ENCODE peak calls at places on chromosomes 7 and 10, in ten cellular contexts. One of them, this sample, is unnamed.

GRCh38 chr7:148921806-148922205 is 37.7 kb upstream of the EZH2 start:
- DNase-seq in K562: no peak
- DNase-seq in heart left ventricle: no peak
- DNase-seq in adrenal gland: no peak
- DNase-seq in IMR-90: no peak
- DNase-seq in transverse colon: peak; percentile 73
- DNase-seq in ovary: peak; percentile 62
- DNase-seq in body of pancreas: peak; percentile 72
- DNase-seq in HCT116: no peak
- DNase-seq in GM12878: no peak
- DNase-seq in this sample: no peak

GRCh38 chr7:30003098-30003497 is 13.5 kb upstream of the SCRN1 start:
- DNase-seq in IMR-90: no peak
- DNase-seq in transverse colon: no peak
- DNase-seq in body of pancreas: no peak
- DNase-seq in HCT116: no peak
- DNase-seq in GM12878: no peak
- DNase-seq in heart left ventricle: no peak
- DNase-seq in ovary: no peak
- DNase-seq in adrenal gland: no peak
- DNase-seq in K562: no peak
- DNase-seq in this sample: no peak

GRCh38 chr7:99109108-99110051 is 34.5 kb downstream of the SMURF1 start:
- DNase-seq in heart left ventricle: peak; percentile 27
- DNase-seq in transverse colon: no peak
- DNase-seq in IMR-90: peak; percentile 62
- DNase-seq in body of pancreas: no peak
- DNase-seq in GM12878: no peak
- DNase-seq in adrenal gland: no peak
- DNase-seq in K562: no peak
- DNase-seq in ovary: no peak
- DNase-seq in HCT116: no peak
- DNase-seq in this sample: no peak

GRCh38 chr10:117365612-117366011 is 9.6 kb downstream of the PDZD8 start:
- DNase-seq in IMR-90: no peak
- DNase-seq in heart left ventricle: no peak
- DNase-seq in adrenal gland: no peak
- DNase-seq in body of pancreas: peak; percentile 81
- DNase-seq in ovary: no peak
- DNase-seq in transverse colon: peak; percentile 36
- DNase-seq in K562: no peak
- DNase-seq in HCT116: peak; percentile 62
- DNase-seq in GM12878: no peak
- DNase-seq in this sample: no peak

GRCh38 chr7:26153823-26154783 is 2.1 kb downstream of the NFE2L3 start:
- DNase-seq in HCT116: no peak
- DNase-seq in ovary: no peak
- DNase-seq in IMR-90: peak; percentile 68
- DNase-seq in heart left ventricle: peak; percentile 35
- DNase-seq in adrenal gland: no peak
- DNase-seq in GM12878: no peak
- DNase-seq in body of pancreas: peak; percentile 53
- DNase-seq in K562: peak; percentile 62
- DNase-seq in transverse colon: peak; percentile 82
- DNase-seq in this sample: no peak

GRCh38 chr7:43108255-43109011 is 4.0 kb upstream of the HECW1 start:
- DNase-seq in K562: peak; percentile 81
- DNase-seq in body of pancreas: peak; percentile 75
- DNase-seq in heart left ventricle: no peak
- DNase-seq in transverse colon: peak; percentile 53
- DNase-seq in IMR-90: peak; percentile 39
- DNase-seq in GM12878: peak; percentile 31
- DNase-seq in adrenal gland: peak; percentile 72
- DNase-seq in HCT116: peak; percentile 44
- DNase-seq in ovary: peak; percentile 79
- DNase-seq in this sample: no peak

GRCh38 chr7:73960548-73960947 is 67.4 kb upstream of the ELN start:
- DNase-seq in adrenal gland: no peak
- DNase-seq in IMR-90: no peak
- DNase-seq in body of pancreas: peak; percentile 31
- DNase-seq in transverse colon: peak; percentile 80
- DNase-seq in GM12878: no peak
- DNase-seq in heart left ventricle: no peak
- DNase-seq in HCT116: no peak
- DNase-seq in K562: peak; percentile 50
- DNase-seq in ovary: no peak
- DNase-seq in this sample: no peak

GRCh38 chr7:139562972-139563565 is 39.6 kb downstream of the CLEC2L start:
- DNase-seq in IMR-90: no peak
- DNase-seq in GM12878: no peak
- DNase-seq in K562: no peak
- DNase-seq in adrenal gland: peak; percentile 3
- DNase-seq in body of pancreas: no peak
- DNase-seq in transverse colon: no peak
- DNase-seq in HCT116: no peak
- DNase-seq in ovary: no peak
- DNase-seq in heart left ventricle: peak; percentile 15
- DNase-seq in this sample: no peak

GRCh38 chr7:26574476-26574875 is 282.8 kb downstream of the SNX10 start:
- DNase-seq in transverse colon: no peak
- DNase-seq in IMR-90: no peak
- DNase-seq in GM12878: no peak
- DNase-seq in ovary: no peak
- DNase-seq in K562: no peak
- DNase-seq in heart left ventricle: no peak
- DNase-seq in HCT116: no peak
- DNase-seq in body of pancreas: no peak
- DNase-seq in adrenal gland: no peak
- DNase-seq in this sample: no peak

GRCh38 chr10:101828734-101829551 is 10.7 kb upstream of the OGA start:
- DNase-seq in ovary: peak; percentile 80
- DNase-seq in HCT116: no peak
- DNase-seq in body of pancreas: peak; percentile 31
- DNase-seq in heart left ventricle: no peak
- DNase-seq in transverse colon: no peak
- DNase-seq in GM12878: no peak
- DNase-seq in adrenal gland: peak; percentile 47
- DNase-seq in K562: no peak
- DNase-seq in IMR-90: no peak
- DNase-seq in this sample: peak; percentile 53

GRCh38 chr7:142807855-142808460 is 37.2 kb downstream of the PRSS2 start:
- DNase-seq in heart left ventricle: no peak
- DNase-seq in K562: peak; percentile 45
- DNase-seq in transverse colon: no peak
- DNase-seq in IMR-90: peak; percentile 15
- DNase-seq in ovary: no peak
- DNase-seq in GM12878: peak; percentile 73
- DNase-seq in HCT116: no peak
- DNase-seq in adrenal gland: no peak
- DNase-seq in body of pancreas: no peak
- DNase-seq in this sample: no peak

GRCh38 chr7:46554688-46555422 is 633.8 kb upstream of the IGFBP3 start:
- DNase-seq in heart left ventricle: no peak
- DNase-seq in transverse colon: no peak
- DNase-seq in IMR-90: peak; percentile 76
- DNase-seq in GM12878: no peak
- DNase-seq in body of pancreas: no peak
- DNase-seq in HCT116: no peak
- DNase-seq in ovary: no peak
- DNase-seq in adrenal gland: no peak
- DNase-seq in K562: no peak
- DNase-seq in this sample: no peak

GRCh38 chr10:101669181-101669580 is 25.8 kb downstream of the FBXW4 start:
- DNase-seq in adrenal gland: no peak
- DNase-seq in ovary: no peak
- DNase-seq in heart left ventricle: no peak
- DNase-seq in transverse colon: no peak
- DNase-seq in IMR-90: no peak
- DNase-seq in body of pancreas: no peak
- DNase-seq in HCT116: no peak
- DNase-seq in K562: no peak
- DNase-seq in GM12878: no peak
- DNase-seq in this sample: no peak

GRCh38 chr10:118207470-118208007 is 134.6 kb downstream of the FAM204A start:
- DNase-seq in body of pancreas: no peak
- DNase-seq in transverse colon: peak; percentile 23
- DNase-seq in ovary: no peak
- DNase-seq in heart left ventricle: no peak
- DNase-seq in GM12878: no peak
- DNase-seq in HCT116: no peak
- DNase-seq in adrenal gland: no peak
- DNase-seq in IMR-90: no peak
- DNase-seq in K562: no peak
- DNase-seq in this sample: no peak

GRCh38 chr10:71964669-71965515 is 697 bp downstream of the CHST3 start:
- DNase-seq in HCT116: no peak
- DNase-seq in heart left ventricle: peak; percentile 60
- DNase-seq in IMR-90: peak; percentile 76
- DNase-seq in adrenal gland: peak; percentile 84
- DNase-seq in K562: no peak
- DNase-seq in ovary: peak; percentile 75
- DNase-seq in transverse colon: peak; percentile 44
- DNase-seq in GM12878: no peak
- DNase-seq in body of pancreas: peak; percentile 44
- DNase-seq in this sample: peak; percentile 77
- H3K27ac ChIP-seq in HCT116: peak overlapping the region; percentile 76
- H3K27ac ChIP-seq in heart left ventricle: peak overlapping the region; percentile 94
- H3K27ac ChIP-seq in IMR-90: peak overlapping the region; percentile 74
- H3K27ac ChIP-seq in adrenal gland: peak overlapping the region; percentile 87
- H3K27ac ChIP-seq in K562: no peak overlapping the region
- H3K27ac ChIP-seq in ovary: peak overlapping the region; percentile 96
- H3K27ac ChIP-seq in transverse colon: peak overlapping the region; percentile 86
- H3K27ac ChIP-seq in GM12878: no peak overlapping the region
- H3K27ac ChIP-seq in body of pancreas: peak overlapping the region; percentile 74
- H3K27ac ChIP-seq in this sample: peak overlapping the region; percentile 98

DNA sequence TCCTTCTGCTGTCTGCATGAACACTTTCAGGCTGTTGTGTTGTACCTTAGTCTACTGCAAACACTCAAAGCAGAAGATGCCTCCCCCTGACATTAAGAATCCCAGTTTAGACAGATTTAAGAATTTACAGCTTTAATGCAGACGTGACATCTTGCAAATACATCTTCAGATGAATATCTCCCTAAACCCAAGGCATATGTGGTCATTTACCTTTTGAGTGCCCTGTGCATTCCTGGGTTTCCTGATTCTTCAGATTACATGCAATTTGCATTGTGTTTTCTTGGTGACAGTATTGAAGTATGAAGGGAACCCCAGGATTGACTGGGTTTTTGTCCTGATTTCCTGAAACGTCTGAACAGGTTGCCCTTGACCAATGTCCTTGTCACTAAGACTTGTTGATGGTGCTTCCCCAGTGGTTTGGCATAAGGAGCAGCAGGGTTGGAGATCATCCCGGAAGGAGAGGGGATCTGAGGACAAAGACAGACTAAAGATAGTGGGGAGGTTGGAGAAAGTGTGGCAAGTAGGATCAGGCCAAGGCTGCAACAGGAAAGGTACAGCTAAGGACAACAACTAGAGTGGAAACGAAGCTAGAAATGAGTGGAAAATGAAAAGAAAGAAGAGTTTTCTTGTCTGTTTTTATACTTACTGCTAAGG is 123.8 kb upstream of the RHOBTB1 start:
- DNase-seq in IMR-90: no peak
- DNase-seq in body of pancreas: no peak
- DNase-seq in ovary: no peak
- DNase-seq in adrenal gland: peak; percentile 18
- DNase-seq in GM12878: no peak
- DNase-seq in K562: no peak
- DNase-seq in heart left ventricle: no peak
- DNase-seq in HCT116: no peak
- DNase-seq in transverse colon: no peak
- DNase-seq in this sample: no peak
- TF ChIP-seq POLR2A in IMR-90: no peak
- TF ChIP-seq POLR2A in body of pancreas: no peak
- TF ChIP-seq POLR2A in ovary: no peak
- TF ChIP-seq POLR2A in adrenal gland: no peak
- TF ChIP-seq POLR2A in GM12878: no peak
- TF ChIP-seq POLR2A in K562: no peak
- TF ChIP-seq POLR2A in heart left ventricle: no peak
- TF ChIP-seq POLR2A in HCT116: no peak
- TF ChIP-seq POLR2A in transverse colon: no peak
- TF ChIP-seq POLR2A in this sample: no peak

GRCh38 chr10:96043157-96043894 is at the start of gene CCNJ:
- DNase-seq in body of pancreas: peak; percentile 93
- DNase-seq in IMR-90: peak; percentile 87
- DNase-seq in GM12878: peak; percentile 39
- DNase-seq in transverse colon: peak; percentile 91
- DNase-seq in HCT116: peak; percentile 77
- DNase-seq in K562: peak; percentile 87
- DNase-seq in heart left ventricle: peak; percentile 90
- DNase-seq in adrenal gland: peak; percentile 88
- DNase-seq in ovary: peak; percentile 93
- DNase-seq in this sample: peak; percentile 83
- TF ChIP-seq CTCF in body of pancreas: peak; percentile 39
- TF ChIP-seq CTCF in IMR-90: peak; percentile 11
- TF ChIP-seq CTCF in GM12878: peak; percentile 21
- TF ChIP-seq CTCF in transverse colon: peak; percentile 12
- TF ChIP-seq CTCF in HCT116: no peak
- TF ChIP-seq CTCF in K562: peak; percentile 16
- TF ChIP-seq CTCF in heart left ventricle: no peak
- TF ChIP-seq CTCF in adrenal gland: peak; percentile 17
- TF ChIP-seq CTCF in ovary: no peak
- TF ChIP-seq CTCF in this sample: peak; percentile 36

GRCh38 chr10:121665809-121666208 is 67.6 kb upstream of the FGFR2 start:
- DNase-seq in transverse colon: no peak
- DNase-seq in GM12878: no peak
- DNase-seq in heart left ventricle: no peak
- DNase-seq in HCT116: no peak
- DNase-seq in IMR-90: no peak
- DNase-seq in body of pancreas: no peak
- DNase-seq in K562: no peak
- DNase-seq in adrenal gland: no peak
- DNase-seq in ovary: no peak
- DNase-seq in this sample: no peak

GRCh38 chr10:121667948-121668335 is 69.7 kb upstream of the FGFR2 start:
- DNase-seq in adrenal gland: no peak
- DNase-seq in IMR-90: no peak
- DNase-seq in transverse colon: no peak
- DNase-seq in heart left ventricle: no peak
- DNase-seq in K562: no peak
- DNase-seq in GM12878: no peak
- DNase-seq in ovary: no peak
- DNase-seq in HCT116: no peak
- DNase-seq in body of pancreas: no peak
- DNase-seq in this sample: peak; percentile 25

GRCh38 chr10:121672733-121673132 is 74.5 kb upstream of the FGFR2 start:
- DNase-seq in transverse colon: no peak
- DNase-seq in body of pancreas: no peak
- DNase-seq in K562: no peak
- DNase-seq in GM12878: no peak
- DNase-seq in HCT116: no peak
- DNase-seq in heart left ventricle: no peak
- DNase-seq in adrenal gland: no peak
- DNase-seq in ovary: no peak
- DNase-seq in IMR-90: no peak
- DNase-seq in this sample: no peak

GRCh38 chr10:121668336-121669009 is 70.2 kb upstream of the FGFR2 start:
- DNase-seq in ovary: peak; percentile 85
- DNase-seq in transverse colon: peak; percentile 26
- DNase-seq in K562: no peak
- DNase-seq in IMR-90: no peak
- DNase-seq in heart left ventricle: peak; percentile 44
- DNase-seq in HCT116: no peak
- DNase-seq in body of pancreas: peak; percentile 70
- DNase-seq in adrenal gland: peak; percentile 71
- DNase-seq in GM12878: no peak
- DNase-seq in this sample: peak; percentile 85

GRCh38 chr10:121669010-121669366 is 70.7 kb upstream of the FGFR2 start:
- DNase-seq in K562: no peak
- DNase-seq in IMR-90: no peak
- DNase-seq in GM12878: no peak
- DNase-seq in body of pancreas: no peak
- DNase-seq in adrenal gland: no peak
- DNase-seq in transverse colon: no peak
- DNase-seq in heart left ventricle: no peak
- DNase-seq in ovary: no peak
- DNase-seq in HCT116: no peak
- DNase-seq in this sample: no peak
- H3K27ac ChIP-seq in K562: no peak overlapping the region
- H3K27ac ChIP-seq in IMR-90: no peak overlapping the region
- H3K27ac ChIP-seq in GM12878: no peak overlapping the region
- H3K27ac ChIP-seq in body of pancreas: peak overlapping the region; percentile 57
- H3K27ac ChIP-seq in adrenal gland: no peak overlapping the region
- H3K27ac ChIP-seq in transverse colon: peak overlapping the region; percentile 47
- H3K27ac ChIP-seq in heart left ventricle: no peak overlapping the region
- H3K27ac ChIP-seq in ovary: peak overlapping the region; percentile 6
- H3K27ac ChIP-seq in HCT116: no peak overlapping the region
- H3K27ac ChIP-seq in this sample: peak overlapping the region; percentile 93

This sample was measured in uterus.